ENCODE peak calls at places on chromosome 3, in six cellular contexts. A, Y, P, C, V and O are unnamed samples.
A peak's percentile ranks its signal among the peaks of the same experiment; 100 is the strongest.

GRCh38 chr3:53282581-53282980 is 26.8 kb upstream of the TKT start:
- DNase-seq in A (no peak), Y (no peak), P (no peak), C (no peak), V (no peak), O (no peak)

GRCh38 chr3:23805881-23806321 is at the start of gene UBE2E1:
- DNase-seq in A (no peak), Y (peak; percentile 87), P (peak; percentile 55), C (peak; percentile 21), V (peak; percentile 62), O (peak; percentile 94)

GRCh38 chr3:186024210-186024609 is 84.7 kb downstream of the ETV5 start:
- DNase-seq in A (no peak), Y (no peak), P (no peak), C (no peak), V (no peak), O (no peak)

GRCh38 chr3:126961191-126961790 is 21.6 kb upstream of the PLXNA1 start:
- DNase-seq in A (peak; percentile 34), Y (peak; percentile 44), P (no peak), C (peak; percentile 45), V (no peak), O (no peak)

GRCh38 chr3:129224984-129225393 is 24.4 kb upstream of the COPG1 start:
- DNase-seq in A (no peak), Y (peak; percentile 72), P (no peak), C (peak; percentile 35), V (no peak), O (peak; percentile 89)

GRCh38 chr3:144185291-144185690 is 213.7 kb downstream of the DIPK2A start:
- DNase-seq in A (no peak), Y (no peak), P (no peak), C (no peak), V (no peak), O (no peak)

GRCh38 chr3:11717768-11718581 is 74.3 kb upstream of the VGLL4 start:
- DNase-seq in A (no peak), Y (no peak), P (peak; percentile 11), C (no peak), V (no peak), O (no peak)

GRCh38 chr3:70736009-70736408 is 423.6 kb upstream of the MDFIC2 start:
- DNase-seq in A (no peak), Y (no peak), P (no peak), C (peak; percentile 18), V (no peak), O (no peak)

GRCh38 chr3:10142707-10143560 is 1.4 kb downstream of the VHL start:
- DNase-seq in A (no peak), Y (peak; percentile 46), P (no peak), C (no peak), V (no peak), O (peak; percentile 37)

GRCh38 chr3:63442918-63443317 is 164.8 kb downstream of the SYNPR start:
- DNase-seq in A (no peak), Y (no peak), P (no peak), C (no peak), V (no peak), O (no peak)

GRCh38 chr3:58116161-58116955 is 94.4 kb downstream of the DNASE1L3 start:
- DNase-seq in A (no peak), Y (peak; percentile 7), P (no peak), C (no peak), V (peak; percentile 13), O (no peak)

GRCh38 chr3:125050486-125051172 is 5.2 kb downstream of the HEG1 start:
- DNase-seq in A (no peak), Y (no peak), P (no peak), C (no peak), V (no peak), O (no peak)

GRCh38 chr3:77309460-77309859 is 269.6 kb downstream of the ROBO2 start:
- DNase-seq in A (no peak), Y (no peak), P (no peak), C (no peak), V (no peak), O (no peak)

GRCh38 chr3:58833501-58833900 is 166.9 kb upstream of the FAM3D start:
- DNase-seq in A (no peak), Y (peak; percentile 34), P (no peak), C (no peak), V (no peak), O (no peak)

GRCh38 chr3:133931084-133931483 is 35.4 kb upstream of the RAB6B start:
- DNase-seq in A (no peak), Y (no peak), P (no peak), C (no peak), V (no peak), O (no peak)

GRCh38 chr3:179071161-179071568 is 444 bp downstream of the ZMAT3 start:
- DNase-seq in A (no peak), Y (peak; percentile 64), P (no peak), C (no peak), V (peak; percentile 24), O (peak; percentile 37)

GRCh38 chr3:100106094-100106493 is 8.2 kb downstream of the FILIP1L start:
- DNase-seq in A (no peak), Y (no peak), P (no peak), C (no peak), V (no peak), O (no peak)

GRCh38 chr3:8603115-8603710 is 41.4 kb downstream of the SSUH2 start:
- DNase-seq in A (no peak), Y (no peak), P (no peak), C (no peak), V (no peak), O (no peak)

GRCh38 chr3:188950832-188951489 is 220.8 kb upstream of the TPRG1 start:
- DNase-seq in A (peak; percentile 54), Y (no peak), P (no peak), C (peak; percentile 91), V (no peak), O (no peak)

GRCh38 chr3:52693071-52693470 is 7.2 kb downstream of the GNL3 start:
- DNase-seq in A (no peak), Y (no peak), P (no peak), C (no peak), V (no peak), O (no peak)

GRCh38 chr3:155741598-155741997 is 3.3 kb downstream of the PLCH1 start:
- DNase-seq in A (no peak), Y (no peak), P (no peak), C (no peak), V (no peak), O (no peak)

GRCh38 chr3:32249184-32249782 is 10.8 kb downstream of the CMTM8 start:
- DNase-seq in A (no peak), Y (peak; percentile 14), P (no peak), C (peak; percentile 85), V (no peak), O (no peak)

GRCh38 chr3:10933958-10934481 is 58.5 kb upstream of the SLC6A1 start:
- DNase-seq in A (no peak), Y (no peak), P (no peak), C (no peak), V (no peak), O (no peak)

GRCh38 chr3:144948711-144949110 is 977.1 kb downstream of the DIPK2A start:
- DNase-seq in A (no peak), Y (no peak), P (no peak), C (no peak), V (no peak), O (no peak)

GRCh38 chr3:81490541-81491288 is 270.7 kb downstream of the GBE1 start:
- DNase-seq in A (peak; percentile 99), Y (peak; percentile 85), P (peak; percentile 92), C (peak; percentile 45), V (peak; percentile 24), O (peak; percentile 3)

GRCh38 chr3:35867782-35868181 is 228.5 kb downstream of the ARPP21 start:
- DNase-seq in A (no peak), Y (no peak), P (no peak), C (no peak), V (no peak), O (no peak)

GRCh38 chr3:114756506-114757279 is 390.4 kb downstream of the ZBTB20 start:
- DNase-seq in A (no peak), Y (no peak), P (no peak), C (peak; percentile 62), V (no peak), O (no peak)

GRCh38 chr3:55305714-55306485 is 181.2 kb downstream of the WNT5A start:
- DNase-seq in A (peak; percentile 36), Y (no peak), P (no peak), C (no peak), V (no peak), O (no peak)

GRCh38 chr3:108713801-108714200 is 43.4 kb downstream of the RETNLB start:
- DNase-seq in A (no peak), Y (peak; percentile 53), P (no peak), C (no peak), V (no peak), O (no peak)

GRCh38 chr3:30343861-30344260 is 262.5 kb upstream of the TGFBR2 start:
- DNase-seq in A (no peak), Y (no peak), P (no peak), C (no peak), V (no peak), O (no peak)

GRCh38 chr3:58492385-58492970 is 582 bp downstream of the KCTD6 start:
- DNase-seq in A (no peak), Y (peak; percentile 50), P (no peak), C (no peak), V (no peak), O (no peak)

GRCh38 chr3:10263549-10264363 is 15.5 kb downstream of the TATDN2 start:
- DNase-seq in A (peak; percentile 55), Y (peak; percentile 24), P (peak; percentile 47), C (no peak), V (peak; percentile 34), O (peak; percentile 71)

GRCh38 chr3:152444029-152444641 is 175.4 kb downstream of the MBNL1 start:
- DNase-seq in A (no peak), Y (peak; percentile 55), P (no peak), C (peak; percentile 41), V (no peak), O (no peak)

GRCh38 chr3:32500880-32501784 is 1.5 kb downstream of the CMTM6 start:
- DNase-seq in A (no peak), Y (no peak), P (no peak), C (no peak), V (no peak), O (no peak)

GRCh38 chr3:101091489-101091888 is 98.3 kb upstream of the ABI3BP start:
- DNase-seq in A (no peak), Y (no peak), P (no peak), C (no peak), V (no peak), O (no peak)

GRCh38 chr3:171982829-171983228 is 56.5 kb upstream of the FNDC3B start:
- DNase-seq in A (no peak), Y (no peak), P (no peak), C (no peak), V (no peak), O (no peak)

GRCh38 chr3:158713094-158713499 is 19.2 kb downstream of the RARRES1 start:
- DNase-seq in A (no peak), Y (no peak), P (no peak), C (no peak), V (no peak), O (no peak)

GRCh38 chr3:57109437-57110199 is 49.2 kb downstream of the SPATA12 start:
- DNase-seq in A (no peak), Y (no peak), P (no peak), C (no peak), V (no peak), O (no peak)